ENCODE peak calls at places on chromosomes 1 and 21, in eight cellular contexts. I, E, G, D, W, C, U and K are unnamed samples.

GRCh38 chr1:170162385-170163226 is 16.8 kb downstream of the NTMT2 start:
- DNase-seq in I (no peak), E (peak), G (peak), D (peak), W (peak), C (peak), U (peak), K (peak)

GRCh38 chr1:41503507-41504125 is 19.1 kb upstream of the EDN2 start:
- DNase-seq in I (no peak), E (no peak), G (no peak), D (no peak), W (no peak), C (no peak), U (no peak), K (no peak)

GRCh38 chr1:15224259-15224869 is 22.7 kb upstream of the FHAD1 start:
- DNase-seq in I (no peak), E (no peak), G (no peak), D (peak), W (no peak), C (no peak), U (no peak), K (no peak)

GRCh38 chr1:239955431-239955830 is 136.3 kb upstream of the FMN2 start:
- DNase-seq in I (no peak), E (no peak), G (no peak), D (no peak), W (no peak), C (no peak), U (no peak), K (no peak)

GRCh38 chr1:33433509-33434362 is 2.8 kb upstream of the PHC2 start:
- DNase-seq in I (no peak), E (peak), G (peak), D (peak), W (no peak), C (peak), U (no peak), K (peak)

GRCh38 chr1:91803847-91804545 is 82.0 kb downstream of the TGFBR3 start:
- DNase-seq in I (no peak), E (no peak), G (no peak), D (no peak), W (no peak), C (no peak), U (no peak), K (no peak)

GRCh38 chr1:153293480-153293775 is 19.3 kb downstream of the PGLYRP3 start:
- DNase-seq in I (no peak), E (no peak), G (no peak), D (no peak), W (no peak), C (no peak), U (no peak), K (no peak)

GRCh38 chr1:229514578-229515275 is 6.6 kb upstream of the NUP133 start:
- DNase-seq in I (no peak), E (peak), G (peak), D (peak), W (peak), C (peak), U (peak), K (peak)

GRCh38 chr1:193406901-193407300 is 220.5 kb upstream of the B3GALT2 start:
- DNase-seq in I (no peak), E (peak), G (peak), D (no peak), W (peak), C (no peak), U (peak), K (peak)

GRCh38 chr1:15756143-15757015 is 2.2 kb upstream of the FBLIM1 start:
- DNase-seq in I (no peak), E (no peak), G (no peak), D (no peak), W (no peak), C (no peak), U (peak), K (peak)

GRCh38 chr1:226548281-226549093 is at the start of gene STUM:
- DNase-seq in I (no peak), E (no peak), G (peak), D (peak), W (peak), C (no peak), U (peak), K (no peak)

GRCh38 chr1:20075345-20075744 is 5.4 kb downstream of the PLA2G5 start:
- DNase-seq in I (no peak), E (no peak), G (no peak), D (no peak), W (no peak), C (no peak), U (no peak), K (no peak)

GRCh38 chr1:88647749-88648415 is 36.2 kb upstream of the PKN2 start:
- DNase-seq in I (no peak), E (no peak), G (no peak), D (no peak), W (no peak), C (no peak), U (no peak), K (no peak)

GRCh38 chr1:34858901-34859441 is 578 bp downstream of the SMIM12 start:
- DNase-seq in I (no peak), E (no peak), G (peak), D (peak), W (no peak), C (no peak), U (no peak), K (no peak)

GRCh38 chr1:64038965-64039926 is 164.2 kb upstream of the UBE2U start:
- DNase-seq in I (no peak), E (peak), G (peak), D (no peak), W (no peak), C (peak), U (peak), K (peak)

GRCh38 chr1:5660141-5660935 is 331.9 kb downstream of the NPHP4 start:
- DNase-seq in I (no peak), E (no peak), G (no peak), D (peak), W (no peak), C (no peak), U (no peak), K (no peak)

GRCh38 chr1:24484208-24484607 is 18.4 kb upstream of the RCAN3 start:
- DNase-seq in I (no peak), E (no peak), G (no peak), D (no peak), W (no peak), C (no peak), U (no peak), K (no peak)

GRCh38 chr1:30088594-30089556 is 634.5 kb downstream of the MATN1 start:
- DNase-seq in I (no peak), E (no peak), G (no peak), D (no peak), W (no peak), C (no peak), U (no peak), K (no peak)

GRCh38 chr21:34335316-34335715 is 28.5 kb upstream of the KCNE2 start:
- DNase-seq in I (no peak), E (peak), G (no peak), D (no peak), W (peak), C (no peak), U (no peak), K (no peak)

GRCh38 chr21:42261832-42262200 is 42.9 kb downstream of the ABCG1 start:
- DNase-seq in I (no peak), E (no peak), G (no peak), D (no peak), W (no peak), C (no peak), U (no peak), K (no peak)

GRCh38 chr1:156241311-156241811 is 623 bp upstream of the BGLAP start:
- DNase-seq in I (no peak), E (no peak), G (no peak), D (no peak), W (no peak), C (no peak), U (no peak), K (no peak)

GRCh38 chr1:219085082-219085481 is 88.6 kb upstream of the LYPLAL1 start:
- DNase-seq in I (no peak), E (peak), G (no peak), D (no peak), W (no peak), C (no peak), U (no peak), K (no peak)

GRCh38 chr1:205604825-205605544 is 26.8 kb downstream of the ELK4 start:
- DNase-seq in I (no peak), E (no peak), G (no peak), D (no peak), W (no peak), C (no peak), U (no peak), K (no peak)

GRCh38 chr1:33640114-33640660 is 167.7 kb downstream of the ZSCAN20 start:
- DNase-seq in I (no peak), E (no peak), G (no peak), D (no peak), W (no peak), C (peak), U (no peak), K (peak)

GRCh38 chr1:54118704-54119103 is 34.1 kb downstream of the CDCP2 start:
- DNase-seq in I (no peak), E (peak), G (peak), D (no peak), W (no peak), C (no peak), U (no peak), K (no peak)

GRCh38 chr1:112826217-112826944 is 111.2 kb upstream of the PPM1J start:
- DNase-seq in I (no peak), E (no peak), G (no peak), D (no peak), W (no peak), C (no peak), U (no peak), K (no peak)

GRCh38 chr1:21277178-21277577 is 13.1 kb downstream of the ECE1 start:
- DNase-seq in I (no peak), E (no peak), G (no peak), D (no peak), W (no peak), C (no peak), U (no peak), K (no peak)

GRCh38 chr1:92877792-92878191 is 46.0 kb downstream of the RPL5 start:
- DNase-seq in I (no peak), E (no peak), G (no peak), D (no peak), W (no peak), C (no peak), U (no peak), K (no peak)